ENCODE peak calls at places on chromosomes 6 and 20, in five cellular contexts. One of them, this sample, is unnamed.

GRCh38 chr6:108847738-108848115 is 495 bp upstream of the ARMC2 start:
- DNase-seq in CD8-positive, alpha-beta T cell: no peak
- DNase-seq in pancreas: no peak
- DNase-seq in AG09319: no peak
- DNase-seq in ovary: no peak
- DNase-seq in this sample: no peak

GRCh38 chr6:117267766-117268534 is 2.6 kb downstream of the VGLL2 start:
- DNase-seq in AG09319: no peak
- DNase-seq in CD8-positive, alpha-beta T cell: no peak
- DNase-seq in pancreas: no peak
- DNase-seq in ovary: no peak
- DNase-seq in this sample: peak; percentile 57

GRCh38 chr6:40425192-40425919 is 161.8 kb downstream of the LRFN2 start:
- DNase-seq in AG09319: no peak
- DNase-seq in pancreas: no peak
- DNase-seq in ovary: no peak
- DNase-seq in CD8-positive, alpha-beta T cell: no peak
- DNase-seq in this sample: no peak

GRCh38 chr6:166713608-166714510 is 86.8 kb upstream of the RPS6KA2 start:
- DNase-seq in CD8-positive, alpha-beta T cell: no peak
- DNase-seq in ovary: no peak
- DNase-seq in AG09319: no peak
- DNase-seq in pancreas: no peak
- DNase-seq in this sample: no peak

GRCh38 chr20:19812696-19813095 is 54.6 kb downstream of the RIN2 start:
- DNase-seq in ovary: no peak
- DNase-seq in CD8-positive, alpha-beta T cell: no peak
- DNase-seq in AG09319: no peak
- DNase-seq in pancreas: no peak
- DNase-seq in this sample: no peak

GRCh38 chr6:122730775-122731386 is 48.6 kb upstream of the FABP7 start:
- DNase-seq in AG09319: no peak
- DNase-seq in pancreas: peak; percentile 23
- DNase-seq in ovary: no peak
- DNase-seq in CD8-positive, alpha-beta T cell: no peak
- DNase-seq in this sample: peak; percentile 22

GRCh38 chr6:67129780-67130179 is 1422.8 kb upstream of the EYS start:
- DNase-seq in CD8-positive, alpha-beta T cell: no peak
- DNase-seq in pancreas: no peak
- DNase-seq in ovary: no peak
- DNase-seq in AG09319: no peak
- DNase-seq in this sample: no peak

GRCh38 chr20:57092112-57092899 is 174.1 kb downstream of the BMP7 start:
- DNase-seq in CD8-positive, alpha-beta T cell: peak; percentile 43
- DNase-seq in ovary: no peak
- DNase-seq in pancreas: peak; percentile 55
- DNase-seq in AG09319: no peak
- DNase-seq in this sample: peak; percentile 76

GRCh38 chr6:131954099-131954774 is 3.1 kb upstream of the CCN2 start:
- DNase-seq in CD8-positive, alpha-beta T cell: no peak
- DNase-seq in ovary: no peak
- DNase-seq in AG09319: no peak
- DNase-seq in pancreas: no peak
- DNase-seq in this sample: no peak

GRCh38 chr20:31918471-31919105 is 33.3 kb downstream of the PDRG1 start:
- DNase-seq in pancreas: no peak
- DNase-seq in ovary: no peak
- DNase-seq in CD8-positive, alpha-beta T cell: no peak
- DNase-seq in AG09319: no peak
- DNase-seq in this sample: no peak

GRCh38 chr6:157966990-157967389 is 14.7 kb upstream of the SYNJ2 start:
- DNase-seq in ovary: no peak
- DNase-seq in AG09319: no peak
- DNase-seq in pancreas: no peak
- DNase-seq in CD8-positive, alpha-beta T cell: peak; percentile 5
- DNase-seq in this sample: no peak

GRCh38 chr20:36268501-36269342 is 32.4 kb downstream of the AAR2 start:
- DNase-seq in CD8-positive, alpha-beta T cell: no peak
- DNase-seq in pancreas: no peak
- DNase-seq in ovary: no peak
- DNase-seq in AG09319: no peak
- DNase-seq in this sample: no peak

GRCh38 chr6:167750956-167751358 is 75.8 kb upstream of the AFDN start:
- DNase-seq in pancreas: peak; percentile 95
- DNase-seq in AG09319: no peak
- DNase-seq in CD8-positive, alpha-beta T cell: no peak
- DNase-seq in ovary: no peak
- DNase-seq in this sample: no peak

GRCh38 chr6:69953491-69953890 is 87.1 kb downstream of the COL19A1 start:
- DNase-seq in ovary: no peak
- DNase-seq in pancreas: no peak
- DNase-seq in CD8-positive, alpha-beta T cell: no peak
- DNase-seq in AG09319: no peak
- DNase-seq in this sample: no peak

GRCh38 chr6:44430322-44430721 is 42.8 kb downstream of the CDC5L start:
- DNase-seq in ovary: no peak
- DNase-seq in CD8-positive, alpha-beta T cell: no peak
- DNase-seq in pancreas: no peak
- DNase-seq in AG09319: no peak
- DNase-seq in this sample: no peak

GRCh38 chr6:53802582-53802981 is 7.8 kb downstream of the LRRC1 start:
- DNase-seq in ovary: no peak
- DNase-seq in AG09319: no peak
- DNase-seq in pancreas: no peak
- DNase-seq in CD8-positive, alpha-beta T cell: no peak
- DNase-seq in this sample: no peak

GRCh38 chr6:166814386-166814785 is 142.0 kb downstream of the RNASET2 start:
- DNase-seq in ovary: no peak
- DNase-seq in AG09319: no peak
- DNase-seq in pancreas: no peak
- DNase-seq in CD8-positive, alpha-beta T cell: no peak
- DNase-seq in this sample: no peak

GRCh38 chr20:62822788-62823651 is 6.2 kb downstream of the COL9A3 start:
- DNase-seq in CD8-positive, alpha-beta T cell: no peak
- DNase-seq in pancreas: peak; percentile 55
- DNase-seq in ovary: no peak
- DNase-seq in AG09319: no peak
- DNase-seq in this sample: peak; percentile 53
- TF ChIP-seq CTCF in CD8-positive, alpha-beta T cell: no peak
- TF ChIP-seq CTCF in pancreas: no peak
- TF ChIP-seq CTCF in ovary: no peak
- TF ChIP-seq CTCF in AG09319: peak; percentile 6
- TF ChIP-seq CTCF in this sample: no peak

GRCh38 chr20:33296206-33296605 is 13.2 kb downstream of the BPIFB1 start:
- DNase-seq in CD8-positive, alpha-beta T cell: no peak
- DNase-seq in AG09319: no peak
- DNase-seq in pancreas: no peak
- DNase-seq in ovary: no peak
- DNase-seq in this sample: no peak
- TF ChIP-seq CTCF in CD8-positive, alpha-beta T cell: no peak
- TF ChIP-seq CTCF in AG09319: no peak
- TF ChIP-seq CTCF in pancreas: no peak
- TF ChIP-seq CTCF in ovary: no peak
- TF ChIP-seq CTCF in this sample: no peak

DNA sequence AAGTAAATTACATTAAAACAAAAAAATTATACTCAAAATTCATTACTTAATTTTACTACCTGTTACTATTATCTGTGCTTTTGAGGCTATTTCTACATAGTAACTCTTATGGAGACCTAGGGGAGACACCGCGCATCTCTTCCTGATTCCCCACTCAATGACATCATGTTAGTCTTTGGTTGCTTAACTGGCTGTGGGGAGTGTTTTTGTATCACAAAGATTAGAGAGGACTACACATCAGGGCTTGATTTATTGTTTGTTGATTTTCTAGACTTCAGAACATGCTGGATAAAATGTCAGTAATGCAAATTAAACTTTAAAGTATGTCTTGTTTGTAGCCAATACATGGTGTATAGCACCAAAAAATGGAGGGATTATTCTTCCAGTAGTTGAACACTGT is 26.0 kb downstream of the SLC2A10 start:
- DNase-seq in CD8-positive, alpha-beta T cell: no peak
- DNase-seq in pancreas: no peak
- DNase-seq in ovary: no peak
- DNase-seq in AG09319: no peak
- DNase-seq in this sample: no peak
- TF ChIP-seq CTCF in CD8-positive, alpha-beta T cell: no peak
- TF ChIP-seq CTCF in pancreas: no peak
- TF ChIP-seq CTCF in ovary: no peak
- TF ChIP-seq CTCF in AG09319: no peak
- TF ChIP-seq CTCF in this sample: no peak

GRCh38 chr6:27966816-27967426 is 9.9 kb downstream of the OR2B6 start:
- DNase-seq in ovary: no peak
- DNase-seq in pancreas: no peak
- DNase-seq in CD8-positive, alpha-beta T cell: no peak
- DNase-seq in AG09319: no peak
- DNase-seq in this sample: no peak

GRCh38 chr6:27970444-27970843 is 13.4 kb downstream of the OR2B6 start:
- DNase-seq in ovary: no peak
- DNase-seq in pancreas: no peak
- DNase-seq in CD8-positive, alpha-beta T cell: no peak
- DNase-seq in AG09319: no peak
- DNase-seq in this sample: no peak

GRCh38 chr6:27962506-27962905 is 5.5 kb downstream of the OR2B6 start:
- DNase-seq in ovary: no peak
- DNase-seq in pancreas: no peak
- DNase-seq in CD8-positive, alpha-beta T cell: no peak
- DNase-seq in AG09319: no peak
- DNase-seq in this sample: no peak

DNA sequence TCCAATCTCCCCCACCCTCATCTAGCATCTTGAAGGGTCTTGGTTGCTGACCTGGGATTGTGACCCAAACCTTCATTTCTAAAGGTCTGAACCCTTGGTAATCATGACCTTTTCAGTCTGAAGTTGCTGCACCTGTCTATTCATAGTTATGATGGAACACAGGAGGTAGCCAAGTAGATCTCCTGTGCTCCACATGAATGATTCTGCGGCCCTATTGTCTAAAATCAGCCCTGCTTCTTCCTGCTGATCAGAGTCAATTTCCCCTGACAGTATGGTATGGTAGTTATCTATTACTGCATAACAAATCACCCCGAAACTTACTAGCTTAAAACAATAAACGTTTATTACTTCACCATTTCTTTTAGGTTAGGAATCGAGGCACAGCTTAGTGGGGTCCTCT is 9.0 kb downstream of the OR2B6 start:
- DNase-seq in AG09319: no peak
- DNase-seq in pancreas: no peak
- DNase-seq in CD8-positive, alpha-beta T cell: no peak
- DNase-seq in ovary: no peak
- DNase-seq in this sample: no peak
- TF ChIP-seq CTCF in AG09319: no peak
- TF ChIP-seq CTCF in pancreas: no peak
- TF ChIP-seq CTCF in CD8-positive, alpha-beta T cell: no peak
- TF ChIP-seq CTCF in ovary: no peak
- TF ChIP-seq CTCF in this sample: no peak

GRCh38 chr20:41571006-41571405 is 47.2 kb downstream of the CHD6 start:
- DNase-seq in CD8-positive, alpha-beta T cell: no peak
- DNase-seq in AG09319: no peak
- DNase-seq in pancreas: no peak
- DNase-seq in ovary: no peak
- DNase-seq in this sample: no peak

GRCh38 chr20:41570552-41570951 is 47.6 kb downstream of the CHD6 start:
- DNase-seq in ovary: no peak
- DNase-seq in CD8-positive, alpha-beta T cell: no peak
- DNase-seq in pancreas: no peak
- DNase-seq in AG09319: no peak
- DNase-seq in this sample: no peak

GRCh38 chr20:41574802-41575389 is 43.3 kb downstream of the CHD6 start:
- DNase-seq in pancreas: no peak
- DNase-seq in CD8-positive, alpha-beta T cell: no peak
- DNase-seq in AG09319: no peak
- DNase-seq in ovary: no peak
- DNase-seq in this sample: no peak

GRCh38 chr20:41573955-41574354 is 44.2 kb downstream of the CHD6 start:
- DNase-seq in pancreas: no peak
- DNase-seq in AG09319: no peak
- DNase-seq in CD8-positive, alpha-beta T cell: no peak
- DNase-seq in ovary: no peak
- DNase-seq in this sample: no peak

DNA sequence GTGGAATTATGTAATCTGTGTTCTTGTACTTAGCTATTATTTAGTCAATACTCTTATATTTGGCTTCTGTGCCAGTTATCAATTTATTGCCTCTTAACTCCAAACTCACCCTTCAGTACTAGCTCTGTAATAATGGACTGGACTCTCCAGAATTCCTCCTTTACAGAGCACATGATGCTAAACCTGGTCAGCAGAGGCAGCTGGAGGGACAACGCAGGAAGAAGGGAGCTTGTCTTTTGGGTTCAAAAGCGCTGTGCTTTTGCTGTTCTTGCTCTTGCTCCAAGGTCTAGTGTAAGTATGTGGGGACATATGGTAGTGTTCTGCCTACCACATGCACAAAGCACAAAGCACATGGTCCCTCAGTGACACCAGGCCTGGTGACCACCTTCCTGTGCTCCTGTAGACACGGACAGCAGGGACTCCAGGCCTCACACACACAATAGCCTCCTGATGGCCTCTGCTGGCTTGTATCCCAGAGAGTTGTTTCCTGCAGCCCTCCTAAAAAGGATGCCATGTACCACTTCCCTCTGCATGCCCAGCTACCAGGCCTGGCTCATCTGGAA is 46.1 kb downstream of the CHD6 start:
- DNase-seq in pancreas: no peak
- DNase-seq in ovary: no peak
- DNase-seq in CD8-positive, alpha-beta T cell: no peak
- DNase-seq in AG09319: no peak
- DNase-seq in this sample: no peak
- TF ChIP-seq CTCF in pancreas: no peak
- TF ChIP-seq CTCF in ovary: no peak
- TF ChIP-seq CTCF in CD8-positive, alpha-beta T cell: no peak
- TF ChIP-seq CTCF in AG09319: no peak
- TF ChIP-seq CTCF in this sample: no peak

DNA sequence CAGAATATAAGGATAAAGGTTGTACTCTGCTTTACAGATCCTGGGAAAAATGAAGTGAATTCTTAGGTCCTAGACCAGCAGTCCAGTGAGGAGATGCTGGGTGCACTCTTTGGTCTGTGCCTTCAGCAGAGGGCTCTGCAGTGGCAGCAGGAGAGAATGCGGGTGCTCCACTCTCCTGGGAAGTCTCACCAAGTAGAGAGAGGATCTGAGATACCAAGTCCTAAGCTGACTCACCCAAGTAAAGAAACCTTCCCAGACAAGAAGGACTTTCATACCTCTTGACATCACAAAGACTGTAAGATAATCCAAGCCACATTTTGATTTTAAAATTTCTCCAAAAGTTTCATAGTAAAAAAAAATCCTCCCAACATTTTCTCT is 116.9 kb upstream of the EMILIN3 start:
- DNase-seq in CD8-positive, alpha-beta T cell: no peak
- DNase-seq in ovary: no peak
- DNase-seq in pancreas: no peak
- DNase-seq in AG09319: no peak
- DNase-seq in this sample: no peak
- TF ChIP-seq CTCF in CD8-positive, alpha-beta T cell: no peak
- TF ChIP-seq CTCF in ovary: no peak
- TF ChIP-seq CTCF in pancreas: no peak
- TF ChIP-seq CTCF in AG09319: no peak
- TF ChIP-seq CTCF in this sample: no peak